ENCODE peak calls at places on chromosomes 11 and 22, in five cellular contexts. F is brain microvascular endothelial cell, E is lower leg skin, J is breast epithelium, M is cardiac muscle cell. N is an unnamed sample.

GRCh38 chr22:28604961-28605360 is 74.7 kb downstream of the TTC28 start:
- DNase-seq in F (no peak), E (no peak), J (no peak), M (no peak), N (no peak)

GRCh38 chr11:34262601-34263081 is 95.2 kb downstream of the ABTB2 start:
- DNase-seq in F (no peak), E (no peak), J (peak), M (no peak), N (no peak)

GRCh38 chr11:5234390-5234834 is at the start of gene HBD:
- DNase-seq in F (peak), E (no peak), J (no peak), M (peak), N (no peak)

GRCh38 chr22:48744967-48745841 is 1082.5 kb downstream of the BRD1 start:
- DNase-seq in F (no peak), E (peak), J (peak), M (no peak), N (no peak)

GRCh38 chr11:36693139-36693845 is 95.3 kb upstream of the RAG2 start:
- DNase-seq in F (no peak), E (no peak), J (no peak), M (no peak), N (no peak)

GRCh38 chr11:130847517-130847916 is 68.8 kb downstream of the SNX19 start:
- DNase-seq in F (peak), E (no peak), J (no peak), M (no peak), N (no peak)

GRCh38 chr11:70399681-70400112 is 1.4 kb downstream of the CTTN start:
- DNase-seq in F (peak), E (peak), J (peak), M (peak), N (no peak)

GRCh38 chr22:50490531-50491308 is 4.1 kb downstream of the MIOX start:
- DNase-seq in F (no peak), E (no peak), J (no peak), M (no peak), N (no peak)

GRCh38 chr22:45703758-45704157 is 32.1 kb downstream of the ATXN10 start:
- DNase-seq in F (no peak), E (no peak), J (no peak), M (peak), N (no peak)

GRCh38 chr11:45446426-45446825 is 160.3 kb upstream of the SYT13 start:
- DNase-seq in F (no peak), E (no peak), J (no peak), M (no peak), N (no peak)

GRCh38 chr22:48705917-48706605 is 1121.6 kb downstream of the BRD1 start:
- DNase-seq in F (no peak), E (no peak), J (no peak), M (no peak), N (no peak)

GRCh38 chr11:94031625-94032024 is 10.5 kb downstream of the HEPHL1 start:
- DNase-seq in F (no peak), E (no peak), J (no peak), M (no peak), N (no peak)

GRCh38 chr22:28817919-28818859 is 17.8 kb upstream of the XBP1 start:
- DNase-seq in F (no peak), E (no peak), J (peak), M (peak), N (peak)

GRCh38 chr22:46001046-46001425 is 24.1 kb upstream of the WNT7B start:
- DNase-seq in F (no peak), E (no peak), J (no peak), M (no peak), N (no peak)

GRCh38 chr11:17991799-17992433 is 20.9 kb downstream of the SERGEF start:
- DNase-seq in F (no peak), E (no peak), J (no peak), M (peak), N (peak)

GRCh38 chr11:67504950-67505561 is at the start of gene PITPNM1:
- DNase-seq in F (no peak), E (no peak), J (peak), M (peak), N (no peak)

GRCh38 chr11:67507242-67507890 is 596 bp downstream of the CDK2AP2 start:
- DNase-seq in F (peak), E (peak), J (peak), M (no peak), N (peak)

GRCh38 chr11:67507891-67508485 is at the start of gene CDK2AP2:
- DNase-seq in F (peak), E (peak), J (peak), M (peak), N (peak)

GRCh38 chr11:67505605-67506396 is 638 bp upstream of the PITPNM1 start:
- DNase-seq in F (peak), E (peak), J (peak), M (peak), N (peak)

DNA sequence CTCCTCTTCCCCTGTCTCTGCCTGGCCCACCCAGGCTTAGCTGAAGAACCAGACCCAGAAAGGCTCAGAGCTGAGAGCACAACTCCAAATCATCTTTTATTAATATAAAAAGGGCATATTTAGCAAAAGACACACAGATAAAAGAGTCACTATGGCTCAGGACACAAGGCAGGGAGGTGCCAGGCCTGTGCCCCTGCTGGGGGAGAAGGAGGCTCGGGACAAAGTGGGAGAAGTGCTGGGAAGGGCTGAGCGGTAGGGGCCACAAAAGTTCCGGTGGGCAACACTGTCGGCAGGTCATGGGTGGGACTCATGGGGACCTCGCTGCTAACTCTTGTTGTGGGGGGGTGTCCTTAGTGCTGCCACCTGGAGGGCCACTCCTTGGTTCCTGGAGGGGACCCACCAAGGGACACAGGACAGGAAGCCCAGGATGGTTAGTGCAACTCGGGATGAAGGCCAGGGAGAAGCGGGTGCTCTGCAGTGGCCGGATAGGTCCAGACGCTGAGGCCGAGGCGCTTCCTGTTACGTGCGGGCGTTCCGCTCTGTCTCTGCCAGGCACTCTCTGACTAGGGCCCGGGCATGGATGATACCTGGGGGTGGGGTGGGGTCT is 1.4 kb upstream of the PITPNM1 start:
- DNase-seq in F (no peak), E (no peak), J (no peak), M (no peak), N (no peak)
- TF ChIP-seq CTCF in F (no peak), E (no peak), J (no peak), M (no peak), N (no peak)

GRCh38 chr11:313304-313786 is 495 bp upstream of the IFITM1 start:
- DNase-seq in F (no peak), E (no peak), J (no peak), M (no peak), N (no peak)
- H3K4me3 ChIP-seq in F (no peak), E (no peak), J (peak), M (no peak), N (no peak)

GRCh38 chr11:75427181-75427580 is 5.8 kb downstream of the KLHL35 start:
- DNase-seq in F (no peak), E (no peak), J (no peak), M (no peak), N (no peak)

GRCh38 chr11:75423721-75424120 is 9.3 kb downstream of the KLHL35 start:
- DNase-seq in F (no peak), E (no peak), J (no peak), M (no peak), N (no peak)

GRCh38 chr11:75424396-75424795 is 8.6 kb downstream of the KLHL35 start:
- DNase-seq in F (no peak), E (no peak), J (no peak), M (peak), N (no peak)

GRCh38 chr11:75426720-75427086 is 6.3 kb downstream of the KLHL35 start:
- DNase-seq in F (no peak), E (no peak), J (no peak), M (no peak), N (no peak)

DNA sequence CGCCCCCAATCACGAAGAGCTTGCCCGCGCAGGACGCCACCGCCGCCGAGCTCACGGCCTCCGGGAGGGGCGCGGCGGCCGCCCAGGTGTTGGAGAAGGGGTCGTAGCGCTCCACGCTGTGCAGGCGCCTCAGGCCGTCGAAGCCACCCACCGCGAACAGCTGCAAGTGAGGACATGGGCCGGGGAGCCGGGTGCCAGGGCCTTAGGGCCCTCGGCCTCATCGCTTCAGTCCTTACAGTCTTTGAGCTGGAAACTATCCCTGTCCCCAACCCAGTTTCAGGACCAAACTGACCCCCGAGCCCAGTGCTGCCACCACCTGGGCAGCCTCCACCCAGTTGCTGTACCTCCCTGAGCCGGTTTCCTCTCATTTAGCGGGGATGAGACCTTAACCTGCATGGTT is 7.6 kb downstream of the KLHL35 start:
- DNase-seq in F (no peak), E (no peak), J (no peak), M (peak), N (no peak)
- TF ChIP-seq CTCF in F (peak), E (no peak), J (no peak), M (peak), N (peak)

DNA sequence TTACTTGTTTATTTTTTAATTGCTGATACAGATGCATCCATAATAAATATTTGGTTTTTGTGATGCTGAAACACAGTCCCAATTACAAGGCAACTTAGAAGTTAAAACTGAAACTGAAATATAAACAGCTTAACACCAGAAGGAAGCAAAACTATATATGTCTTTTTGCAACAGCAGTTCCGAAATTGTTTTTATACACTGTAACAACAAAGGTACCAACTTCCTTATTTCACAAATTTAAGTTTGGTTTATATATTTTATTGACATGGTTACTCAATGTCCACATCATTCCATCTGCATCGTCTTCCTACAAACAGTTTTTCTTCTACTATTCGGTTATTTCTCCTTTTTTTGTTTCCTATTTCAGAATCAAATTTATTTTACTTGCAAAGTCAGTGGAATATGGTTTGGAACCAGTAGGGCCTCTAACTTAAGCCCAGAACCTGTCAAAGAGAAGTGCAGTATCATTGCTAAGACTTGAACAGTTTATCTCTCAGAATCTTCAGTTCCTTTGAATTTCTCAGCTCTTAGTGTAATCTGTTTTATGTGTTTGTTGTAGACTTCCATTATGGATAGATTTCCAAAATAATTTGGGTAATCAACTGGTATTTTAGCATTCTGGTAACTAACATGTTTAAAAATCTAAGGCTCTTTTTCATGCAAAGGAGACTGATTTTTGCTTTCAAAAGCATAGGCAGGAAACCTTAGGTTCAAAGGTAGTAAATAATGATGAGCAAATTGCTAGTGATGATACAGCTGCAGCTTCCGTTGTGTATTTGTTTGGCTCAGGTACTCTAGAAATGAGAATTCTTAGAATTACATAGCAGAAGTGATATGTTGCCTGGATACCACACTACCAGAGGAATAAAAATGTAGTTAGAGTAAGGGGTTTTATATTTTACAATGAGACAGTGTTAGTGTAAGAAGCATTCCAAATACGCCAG is 8.2 kb upstream of the HSPA8 start:
- DNase-seq in F (no peak), E (no peak), J (no peak), M (no peak), N (no peak)
- H3K4me3 ChIP-seq in F (no peak), E (no peak), J (no peak), M (no peak), N (no peak)

GRCh38 chr11:396948-397548 is 3.0 kb downstream of the PKP3 start:
- DNase-seq in F (peak), E (no peak), J (no peak), M (no peak), N (no peak)
- TF ChIP-seq CTCF in F (peak), E (no peak), J (peak), M (peak), N (no peak)

N was measured in LNCaP clone FGC.